ENCODE peak calls at places on chromosomes 1 and 21, in four cellular contexts. E is nephron progenitor cell, Z is dorsolateral prefrontal cortex, W is WERI-Rb-1. I is an unnamed sample.

GRCh38 chr1:53400761-53401379 is 58.3 kb upstream of the DMRTB1 start:
- DNase-seq in E (no peak), Z (no peak), W (no peak), I (no peak)

GRCh38 chr1:204723131-204723787 is 37.7 kb upstream of the LRRN2 start:
- DNase-seq in E (no peak), Z (peak; percentile 80), W (peak; percentile 11), I (no peak)

GRCh38 chr1:169102567-169102966 is 3.9 kb upstream of the ATP1B1 start:
- DNase-seq in E (no peak), Z (peak; percentile 56), W (no peak), I (no peak)

GRCh38 chr21:45387506-45387905 is 17.5 kb upstream of the COL18A1 start:
- DNase-seq in E (no peak), Z (no peak), W (no peak), I (no peak)

GRCh38 chr1:68464891-68465290 is 15.1 kb upstream of the RPE65 start:
- DNase-seq in E (no peak), Z (no peak), W (no peak), I (no peak)

GRCh38 chr1:63307196-63307794 is 15.1 kb upstream of the FOXD3 start:
- DNase-seq in E (no peak), Z (no peak), W (no peak), I (no peak)

GRCh38 chr1:154557248-154557938 is 1.1 kb downstream of the UBE2Q1 start:
- DNase-seq in E (no peak), Z (no peak), W (no peak), I (no peak)

GRCh38 chr1:19682257-19682656 is 17.6 kb downstream of the HTR6 start:
- DNase-seq in E (no peak), Z (peak; percentile 44), W (no peak), I (no peak)

GRCh38 chr1:47953661-47954060 is 43.5 kb downstream of the TRABD2B start:
- DNase-seq in E (no peak), Z (no peak), W (no peak), I (no peak)

GRCh38 chr1:177077734-177078489 is 86.6 kb downstream of the ASTN1 start:
- DNase-seq in E (no peak), Z (no peak), W (no peak), I (no peak)

GRCh38 chr1:151342562-151342961 is 4.5 kb downstream of the RFX5 start:
- DNase-seq in E (no peak), Z (no peak), W (no peak), I (no peak)

GRCh38 chr1:113534130-113534817 is 144.0 kb downstream of the MAGI3 start:
- DNase-seq in E (no peak), Z (no peak), W (peak; percentile 25), I (no peak)

GRCh38 chr1:156571261-156571958 is 955 bp downstream of the IQGAP3 start:
- DNase-seq in E (no peak), Z (no peak), W (no peak), I (no peak)

GRCh38 chr1:2559509-2560298 is 3.5 kb downstream of the TNFRSF14 start:
- DNase-seq in E (no peak), Z (no peak), W (no peak), I (no peak)

GRCh38 chr21:35648512-35648911 is 411.8 kb downstream of the SETD4 start:
- DNase-seq in E (no peak), Z (no peak), W (no peak), I (no peak)

GRCh38 chr1:87600848-87601247 is 272.2 kb downstream of the LMO4 start:
- DNase-seq in E (no peak), Z (no peak), W (no peak), I (no peak)

GRCh38 chr21:18318156-18318555 is 73.5 kb downstream of the CHODL start:
- DNase-seq in E (no peak), Z (no peak), W (no peak), I (no peak)

GRCh38 chr1:151815716-151816327 is 10.6 kb upstream of the LINGO4 start:
- DNase-seq in E (no peak), Z (no peak), W (no peak), I (no peak)

GRCh38 chr1:110542730-110543129 is 23.8 kb upstream of the KCNA10 start:
- DNase-seq in E (peak; percentile 59), Z (no peak), W (no peak), I (no peak)

GRCh38 chr1:235207202-235207565 is 46.1 kb upstream of the RBM34 start:
- DNase-seq in E (no peak), Z (no peak), W (no peak), I (no peak)

GRCh38 chr1:216621536-216621935 is 101.7 kb downstream of the ESRRG start:
- DNase-seq in E (no peak), Z (no peak), W (peak; percentile 65), I (no peak)

GRCh38 chr1:17433261-17433660 is 6.2 kb downstream of the RCC2 start:
- DNase-seq in E (no peak), Z (no peak), W (no peak), I (no peak)

GRCh38 chr1:22350987-22351756 is 100.5 kb upstream of the ZBTB40 start:
- DNase-seq in E (peak; percentile 42), Z (no peak), W (peak; percentile 17), I (no peak)

GRCh38 chr1:177023710-177024109 is 140.8 kb downstream of the ASTN1 start:
- DNase-seq in E (no peak), Z (no peak), W (no peak), I (no peak)

GRCh38 chr1:24558902-24559791 is 3.3 kb downstream of the NCMAP start:
- DNase-seq in E (peak; percentile 51), Z (peak; percentile 62), W (peak; percentile 44), I (no peak)

GRCh38 chr1:155196893-155197638 is 10.6 kb downstream of the THBS3 start:
- DNase-seq in E (no peak), Z (peak; percentile 47), W (no peak), I (no peak)

GRCh38 chr1:43619996-43620920 is 29.7 kb upstream of the KDM4A start:
- DNase-seq in E (no peak), Z (no peak), W (no peak), I (no peak)

GRCh38 chr1:177934461-177934860 is 35.4 kb downstream of the SEC16B start:
- DNase-seq in E (no peak), Z (no peak), W (no peak), I (no peak)

GRCh38 chr1:204094262-204095247 is 21.6 kb downstream of the SOX13 start:
- DNase-seq in E (peak; percentile 69), Z (no peak), W (no peak), I (peak; percentile 56)

GRCh38 chr1:234698624-234699023 is 88.6 kb upstream of the IRF2BP2 start:
- DNase-seq in E (no peak), Z (no peak), W (peak; percentile 84), I (no peak)

GRCh38 chr1:37001697-37002096 is 32.6 kb downstream of the GRIK3 start:
- DNase-seq in E (no peak), Z (no peak), W (no peak), I (no peak)

GRCh38 chr1:147560756-147561472 is 19.6 kb downstream of the BCL9 start:
- DNase-seq in E (no peak), Z (no peak), W (no peak), I (no peak)

GRCh38 chr21:44375281-44375651 is 21.8 kb downstream of the TRPM2 start:
- DNase-seq in E (no peak), Z (peak; percentile 30), W (no peak), I (no peak)

GRCh38 chr1:63936276-63936675 is 162.5 kb downstream of the ROR1 start:
- DNase-seq in E (no peak), Z (no peak), W (no peak), I (no peak)

GRCh38 chr1:153490272-153491051 is 30.0 kb upstream of the S100A7 start:
- DNase-seq in E (no peak), Z (peak; percentile 54), W (peak; percentile 95), I (no peak)
- TF ChIP-seq CTCF in E (no peak), Z (no peak), W (peak; percentile 40), I (no peak)

DNA sequence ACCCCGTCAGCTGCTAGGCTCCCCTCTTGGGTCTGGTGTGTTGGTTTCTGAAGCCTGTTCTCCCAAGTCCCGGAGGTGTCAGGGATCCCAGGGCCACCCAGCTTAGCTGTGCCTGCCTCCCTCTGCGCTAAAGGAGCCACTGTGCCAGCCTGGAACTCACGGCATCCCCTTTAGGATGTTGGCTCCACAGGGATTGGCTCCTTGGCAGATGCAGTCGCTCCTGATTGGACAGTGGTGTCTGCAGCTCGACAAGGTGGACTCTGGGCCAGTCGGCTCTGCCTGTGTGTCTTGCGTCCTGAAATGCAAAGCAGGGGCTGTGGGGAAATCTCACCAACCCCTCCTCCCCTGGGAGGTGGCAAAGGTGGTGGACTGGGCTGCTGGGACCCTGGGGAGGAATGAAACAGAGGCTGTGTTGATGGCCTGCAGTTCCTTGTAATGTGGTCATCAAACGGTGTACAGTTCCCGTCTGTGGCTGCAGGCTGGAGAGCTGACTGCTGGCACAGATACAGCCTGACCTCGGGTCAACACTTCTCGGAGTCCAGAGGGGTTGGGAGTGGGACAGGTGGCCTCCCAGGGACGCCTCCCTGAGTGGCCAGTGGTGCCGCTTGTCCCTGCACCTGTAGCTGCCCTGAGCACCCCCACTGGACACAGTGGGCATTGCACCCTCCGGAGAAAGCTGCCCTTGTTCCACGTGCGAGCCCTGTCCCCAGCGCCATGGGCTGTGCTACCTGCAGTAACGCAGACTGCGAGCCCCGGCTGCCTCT is 11.5 kb upstream of the KCNAB2 start:
- DNase-seq in E (peak; percentile 70), Z (peak; percentile 88), W (peak; percentile 84), I (peak; percentile 70)
- TF ChIP-seq CTCF in E (peak; percentile 75), Z (peak; percentile 60), W (peak; percentile 94), I (peak; percentile 71)

GRCh38 chr1:59150537-59151386 is 146.1 kb upstream of the FGGY start:
- DNase-seq in E (no peak), Z (peak; percentile 37), W (peak; percentile 29), I (no peak)
- TF ChIP-seq CTCF in E (no peak), Z (no peak), W (no peak), I (no peak)

DNA sequence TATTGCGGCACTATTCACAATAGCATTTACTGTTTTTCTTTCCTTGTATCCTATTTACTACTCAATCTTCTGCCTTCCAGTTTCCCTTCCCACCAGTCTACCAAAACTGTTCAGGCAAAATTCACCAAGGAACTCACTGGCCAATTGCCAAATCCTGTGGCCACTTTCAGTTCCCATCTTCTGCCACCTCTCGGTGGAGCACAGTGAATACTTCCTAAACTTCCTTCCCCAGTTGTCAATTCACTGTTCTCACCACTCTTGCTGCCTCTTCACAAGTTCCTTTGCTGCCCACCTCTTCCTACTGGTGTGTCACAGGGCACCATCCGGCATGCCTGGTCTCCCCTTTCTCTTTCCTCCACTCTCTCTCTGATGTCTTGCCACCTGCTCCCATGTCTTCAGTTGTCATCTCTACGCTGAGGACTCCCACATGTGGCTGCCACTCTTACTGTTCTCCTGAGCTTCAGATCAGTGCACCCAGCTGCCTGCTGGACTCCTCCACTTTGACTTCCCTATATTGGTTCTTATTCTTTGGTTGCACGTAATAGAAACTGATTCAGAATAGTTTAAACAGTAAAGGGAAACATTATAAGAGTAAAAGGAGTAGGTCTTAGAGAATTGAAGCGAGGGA is 114.4 kb downstream of the PIK3R3 start:
- DNase-seq in E (no peak), Z (no peak), W (no peak), I (no peak)
- TF ChIP-seq CTCF in E (no peak), Z (no peak), W (no peak), I (no peak)

GRCh38 chr1:196144588-196144987 is 463.7 kb downstream of the KCNT2 start:
- DNase-seq in E (no peak), Z (no peak), W (no peak), I (no peak)
- TF ChIP-seq CTCF in E (no peak), Z (no peak), W (peak; percentile 3), I (no peak)

I was measured in neural crest cell.